ENCODE peak calls at places on chromosomes 1 and 21, in nine cellular contexts. One of them, this sample, is unnamed.

GRCh38 chr1:53384796-53385195 is 56.9 kb upstream of the LRP8 start:
- DNase-seq in hepatocyte: no peak
- DNase-seq in GM23248: no peak
- DNase-seq in fibroblast of lung: no peak
- DNase-seq in HCT116: no peak
- DNase-seq in OCI-LY7: no peak
- DNase-seq in Karpas-422: no peak
- DNase-seq in IMR-90: no peak
- DNase-seq in SK-N-SH: no peak
- DNase-seq in this sample: no peak

GRCh38 chr1:67674260-67675011 is 10.6 kb upstream of the GADD45A start:
- DNase-seq in hepatocyte: peak; percentile 46
- DNase-seq in GM23248: peak; percentile 45
- DNase-seq in fibroblast of lung: peak; percentile 66
- DNase-seq in HCT116: no peak
- DNase-seq in OCI-LY7: peak; percentile 77
- DNase-seq in Karpas-422: peak; percentile 43
- DNase-seq in IMR-90: peak; percentile 76
- DNase-seq in SK-N-SH: peak; percentile 75
- DNase-seq in this sample: no peak

GRCh38 chr1:169427081-169427611 is at the start of gene CCDC181:
- DNase-seq in hepatocyte: peak; percentile 78
- DNase-seq in GM23248: peak; percentile 41
- DNase-seq in fibroblast of lung: peak; percentile 77
- DNase-seq in HCT116: no peak
- DNase-seq in OCI-LY7: no peak
- DNase-seq in Karpas-422: no peak
- DNase-seq in IMR-90: peak; percentile 33
- DNase-seq in SK-N-SH: peak; percentile 84
- DNase-seq in this sample: no peak

GRCh38 chr1:206558794-206559660 is 51.7 kb downstream of the RASSF5 start:
- DNase-seq in hepatocyte: no peak
- DNase-seq in GM23248: no peak
- DNase-seq in fibroblast of lung: no peak
- DNase-seq in HCT116: no peak
- DNase-seq in OCI-LY7: peak; percentile 72
- DNase-seq in Karpas-422: peak; percentile 70
- DNase-seq in IMR-90: no peak
- DNase-seq in SK-N-SH: no peak
- DNase-seq in this sample: no peak

GRCh38 chr1:41371630-41372599 is 10.7 kb downstream of the FOXO6 start:
- DNase-seq in hepatocyte: no peak
- DNase-seq in GM23248: no peak
- DNase-seq in fibroblast of lung: no peak
- DNase-seq in HCT116: no peak
- DNase-seq in OCI-LY7: no peak
- DNase-seq in Karpas-422: no peak
- DNase-seq in IMR-90: no peak
- DNase-seq in SK-N-SH: peak; percentile 71
- DNase-seq in this sample: peak; percentile 80

GRCh38 chr1:56967900-56968832 is 2.4 kb upstream of the C8B start:
- DNase-seq in hepatocyte: peak; percentile 54
- DNase-seq in GM23248: peak; percentile 36
- DNase-seq in fibroblast of lung: no peak
- DNase-seq in HCT116: peak; percentile 7
- DNase-seq in OCI-LY7: no peak
- DNase-seq in Karpas-422: no peak
- DNase-seq in IMR-90: peak; percentile 15
- DNase-seq in SK-N-SH: peak; percentile 40
- DNase-seq in this sample: no peak

GRCh38 chr1:32773764-32774463 is 43.2 kb downstream of the YARS1 start:
- DNase-seq in hepatocyte: no peak
- DNase-seq in GM23248: no peak
- DNase-seq in fibroblast of lung: no peak
- DNase-seq in HCT116: no peak
- DNase-seq in OCI-LY7: no peak
- DNase-seq in Karpas-422: no peak
- DNase-seq in IMR-90: no peak
- DNase-seq in SK-N-SH: no peak
- DNase-seq in this sample: peak; percentile 31

GRCh38 chr1:55129194-55129728 is 85.9 kb downstream of the USP24 start:
- DNase-seq in hepatocyte: no peak
- DNase-seq in GM23248: peak; percentile 76
- DNase-seq in fibroblast of lung: peak; percentile 93
- DNase-seq in HCT116: no peak
- DNase-seq in OCI-LY7: no peak
- DNase-seq in Karpas-422: no peak
- DNase-seq in IMR-90: peak; percentile 89
- DNase-seq in SK-N-SH: no peak
- DNase-seq in this sample: no peak

GRCh38 chr1:229296541-229296941 is 25.6 kb downstream of the RAB4A start:
- DNase-seq in hepatocyte: peak; percentile 48
- DNase-seq in GM23248: peak; percentile 80
- DNase-seq in fibroblast of lung: peak; percentile 83
- DNase-seq in HCT116: no peak
- DNase-seq in OCI-LY7: no peak
- DNase-seq in Karpas-422: no peak
- DNase-seq in IMR-90: peak; percentile 87
- DNase-seq in SK-N-SH: no peak
- DNase-seq in this sample: peak; percentile 55

GRCh38 chr21:41170442-41170841 is 2.5 kb downstream of the BACE2 start:
- DNase-seq in hepatocyte: peak; percentile 63
- DNase-seq in GM23248: peak; percentile 60
- DNase-seq in fibroblast of lung: peak; percentile 40
- DNase-seq in HCT116: no peak
- DNase-seq in OCI-LY7: peak; percentile 22
- DNase-seq in Karpas-422: peak; percentile 57
- DNase-seq in IMR-90: peak; percentile 34
- DNase-seq in SK-N-SH: peak; percentile 62
- DNase-seq in this sample: no peak

GRCh38 chr1:242240691-242241090 is 241.8 kb upstream of the MAP1LC3C start:
- DNase-seq in hepatocyte: no peak
- DNase-seq in GM23248: no peak
- DNase-seq in fibroblast of lung: no peak
- DNase-seq in HCT116: no peak
- DNase-seq in OCI-LY7: no peak
- DNase-seq in Karpas-422: no peak
- DNase-seq in IMR-90: no peak
- DNase-seq in SK-N-SH: no peak
- DNase-seq in this sample: no peak

GRCh38 chr1:229781453-229781852 is 155.4 kb downstream of the URB2 start:
- DNase-seq in hepatocyte: peak; percentile 37
- DNase-seq in GM23248: no peak
- DNase-seq in fibroblast of lung: no peak
- DNase-seq in HCT116: peak; percentile 7
- DNase-seq in OCI-LY7: peak; percentile 17
- DNase-seq in Karpas-422: no peak
- DNase-seq in IMR-90: no peak
- DNase-seq in SK-N-SH: no peak
- DNase-seq in this sample: peak; percentile 11

GRCh38 chr21:45998276-45998701 is 16.7 kb downstream of the COL6A1 start:
- DNase-seq in hepatocyte: no peak
- DNase-seq in GM23248: no peak
- DNase-seq in fibroblast of lung: no peak
- DNase-seq in HCT116: no peak
- DNase-seq in OCI-LY7: no peak
- DNase-seq in Karpas-422: no peak
- DNase-seq in IMR-90: no peak
- DNase-seq in SK-N-SH: no peak
- DNase-seq in this sample: no peak

GRCh38 chr1:93328809-93329477 is 16.8 kb upstream of the DR1 start:
- DNase-seq in hepatocyte: peak; percentile 11
- DNase-seq in GM23248: peak; percentile 43
- DNase-seq in fibroblast of lung: peak; percentile 45
- DNase-seq in HCT116: no peak
- DNase-seq in OCI-LY7: peak; percentile 74
- DNase-seq in Karpas-422: no peak
- DNase-seq in IMR-90: peak; percentile 83
- DNase-seq in SK-N-SH: peak; percentile 23
- DNase-seq in this sample: no peak

GRCh38 chr21:36889401-36889800 is 77.1 kb downstream of the HLCS start:
- DNase-seq in hepatocyte: no peak
- DNase-seq in GM23248: peak; percentile 3
- DNase-seq in fibroblast of lung: peak; percentile 84
- DNase-seq in HCT116: no peak
- DNase-seq in OCI-LY7: no peak
- DNase-seq in Karpas-422: no peak
- DNase-seq in IMR-90: no peak
- DNase-seq in SK-N-SH: no peak
- DNase-seq in this sample: no peak

DNA sequence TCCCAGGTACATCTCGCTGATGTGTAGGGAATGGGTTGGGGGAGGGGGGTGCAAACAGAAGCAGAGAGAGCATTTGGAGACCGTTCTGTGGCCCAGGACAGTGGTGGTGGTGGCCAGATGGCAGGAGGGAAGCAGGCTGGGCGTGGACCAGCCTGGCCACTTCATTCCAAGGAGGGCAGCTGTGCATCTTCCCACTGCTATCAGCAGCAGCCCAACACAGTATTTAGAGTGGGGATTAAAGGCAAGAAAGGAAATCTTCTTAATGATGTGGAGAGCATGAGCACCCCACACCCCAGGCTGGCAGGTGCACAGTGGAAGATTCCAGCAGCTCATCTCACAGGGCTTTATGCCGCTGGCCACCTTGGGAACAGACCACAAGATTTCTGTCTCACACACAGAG is 198.7 kb downstream of the NPHP4 start:
- DNase-seq in hepatocyte: no peak
- DNase-seq in GM23248: no peak
- DNase-seq in fibroblast of lung: no peak
- DNase-seq in HCT116: no peak
- DNase-seq in OCI-LY7: no peak
- DNase-seq in Karpas-422: no peak
- DNase-seq in IMR-90: no peak
- DNase-seq in SK-N-SH: no peak
- DNase-seq in this sample: no peak
- H3K9me3 ChIP-seq in hepatocyte: no peaks in the 10 kb centered on the region
- H3K9me3 ChIP-seq in GM23248: no peaks in the 10 kb centered on the region
- H3K9me3 ChIP-seq in fibroblast of lung: no peaks in the 10 kb centered on the region
- H3K9me3 ChIP-seq in HCT116: no peaks in the 10 kb centered on the region
- H3K9me3 ChIP-seq in OCI-LY7: no peaks in the 10 kb centered on the region
- H3K9me3 ChIP-seq in Karpas-422: no peaks in the 10 kb centered on the region
- H3K9me3 ChIP-seq in IMR-90: peaks cover 54% of the 10 kb centered on the region
- H3K9me3 ChIP-seq in SK-N-SH: no peaks in the 10 kb centered on the region
- H3K9me3 ChIP-seq in this sample: no peaks in the 10 kb centered on the region

DNA sequence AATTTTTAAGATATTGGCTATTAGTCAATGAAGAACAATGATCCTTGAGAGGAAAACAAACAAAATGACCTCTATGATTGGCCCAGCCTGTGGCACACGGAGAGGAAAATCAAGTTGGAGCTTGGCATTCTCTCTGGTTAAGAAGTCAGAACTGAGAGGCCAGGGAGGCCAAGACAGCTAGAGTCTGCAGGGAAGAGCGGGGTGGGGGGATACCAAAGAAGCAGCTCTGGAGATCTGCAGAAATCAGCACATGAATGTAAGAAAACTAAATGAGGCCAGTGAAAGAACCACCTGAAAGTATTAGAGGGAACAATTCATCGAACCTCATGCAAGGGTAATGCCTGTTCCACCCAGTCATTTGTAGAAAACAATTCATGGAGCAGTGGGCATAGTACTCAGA is 23.8 kb upstream of the C1orf115 start:
- DNase-seq in hepatocyte: no peak
- DNase-seq in GM23248: no peak
- DNase-seq in fibroblast of lung: no peak
- DNase-seq in HCT116: no peak
- DNase-seq in OCI-LY7: no peak
- DNase-seq in Karpas-422: no peak
- DNase-seq in IMR-90: no peak
- DNase-seq in SK-N-SH: no peak
- DNase-seq in this sample: no peak
- H2AFZ ChIP-seq in hepatocyte: no peak overlapping the region
- H2AFZ ChIP-seq in GM23248: no peak overlapping the region
- H2AFZ ChIP-seq in fibroblast of lung: no peak overlapping the region
- H2AFZ ChIP-seq in HCT116: no peak overlapping the region
- H2AFZ ChIP-seq in OCI-LY7: no peak overlapping the region
- H2AFZ ChIP-seq in Karpas-422: no peak overlapping the region
- H2AFZ ChIP-seq in IMR-90: no peak overlapping the region
- H2AFZ ChIP-seq in SK-N-SH: no peak overlapping the region
- H2AFZ ChIP-seq in this sample: no peak overlapping the region

GRCh38 chr1:83839566-83840173 is 159.3 kb downstream of the TTLL7 start:
- DNase-seq in hepatocyte: no peak
- DNase-seq in GM23248: peak; percentile 71
- DNase-seq in fibroblast of lung: no peak
- DNase-seq in HCT116: no peak
- DNase-seq in OCI-LY7: no peak
- DNase-seq in Karpas-422: no peak
- DNase-seq in IMR-90: peak; percentile 44
- DNase-seq in SK-N-SH: no peak
- DNase-seq in this sample: no peak

GRCh38 chr1:83846138-83846537 is 152.8 kb downstream of the TTLL7 start:
- DNase-seq in hepatocyte: no peak
- DNase-seq in GM23248: no peak
- DNase-seq in fibroblast of lung: no peak
- DNase-seq in HCT116: no peak
- DNase-seq in OCI-LY7: no peak
- DNase-seq in Karpas-422: no peak
- DNase-seq in IMR-90: no peak
- DNase-seq in SK-N-SH: no peak
- DNase-seq in this sample: no peak

GRCh38 chr1:83845437-83846071 is 153.4 kb downstream of the TTLL7 start:
- DNase-seq in hepatocyte: peak; percentile 39
- DNase-seq in GM23248: peak; percentile 39
- DNase-seq in fibroblast of lung: no peak
- DNase-seq in HCT116: no peak
- DNase-seq in OCI-LY7: no peak
- DNase-seq in Karpas-422: no peak
- DNase-seq in IMR-90: no peak
- DNase-seq in SK-N-SH: no peak
- DNase-seq in this sample: no peak

GRCh38 chr1:83849191-83850061 is 149.5 kb downstream of the TTLL7 start:
- DNase-seq in hepatocyte: no peak
- DNase-seq in GM23248: no peak
- DNase-seq in fibroblast of lung: no peak
- DNase-seq in HCT116: no peak
- DNase-seq in OCI-LY7: no peak
- DNase-seq in Karpas-422: no peak
- DNase-seq in IMR-90: no peak
- DNase-seq in SK-N-SH: peak; percentile 16
- DNase-seq in this sample: no peak

DNA sequence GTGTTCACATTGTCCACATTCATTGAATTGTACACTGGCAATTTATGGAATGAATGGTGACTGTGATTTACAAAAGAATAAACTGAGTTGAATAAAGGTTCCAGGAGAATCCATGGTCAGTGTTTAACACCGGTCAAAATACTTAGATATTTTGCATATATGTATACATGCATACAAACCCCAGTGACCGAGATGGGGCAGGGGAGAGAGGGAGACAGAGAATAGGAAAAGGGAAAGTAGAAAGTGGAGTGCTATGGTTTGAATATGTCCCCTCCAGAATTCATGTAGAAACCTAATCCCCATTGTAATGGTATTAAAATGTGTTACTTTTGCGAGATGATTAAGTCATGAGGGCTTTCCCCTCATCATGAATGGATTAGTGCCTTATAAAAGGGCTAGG is 154.4 kb downstream of the TTLL7 start:
- DNase-seq in hepatocyte: no peak
- DNase-seq in GM23248: no peak
- DNase-seq in fibroblast of lung: no peak
- DNase-seq in HCT116: no peak
- DNase-seq in OCI-LY7: no peak
- DNase-seq in Karpas-422: no peak
- DNase-seq in IMR-90: no peak
- DNase-seq in SK-N-SH: no peak
- DNase-seq in this sample: no peak
- H3K9me3 ChIP-seq in hepatocyte: no peaks in the 10 kb centered on the region
- H3K9me3 ChIP-seq in GM23248: no peaks in the 10 kb centered on the region
- H3K9me3 ChIP-seq in fibroblast of lung: no peaks in the 10 kb centered on the region
- H3K9me3 ChIP-seq in HCT116: no peaks in the 10 kb centered on the region
- H3K9me3 ChIP-seq in OCI-LY7: no peaks in the 10 kb centered on the region
- H3K9me3 ChIP-seq in Karpas-422: no peaks in the 10 kb centered on the region
- H3K9me3 ChIP-seq in IMR-90: no peaks in the 10 kb centered on the region
- H3K9me3 ChIP-seq in SK-N-SH: no peaks in the 10 kb centered on the region
- H3K9me3 ChIP-seq in this sample: no peaks in the 10 kb centered on the region

GRCh38 chr21:16309250-16309971 is 579.6 kb downstream of the USP25 start:
- DNase-seq in hepatocyte: no peak
- DNase-seq in GM23248: no peak
- DNase-seq in fibroblast of lung: peak; percentile 85
- DNase-seq in HCT116: no peak
- DNase-seq in OCI-LY7: no peak
- DNase-seq in Karpas-422: no peak
- DNase-seq in IMR-90: no peak
- DNase-seq in SK-N-SH: no peak
- DNase-seq in this sample: no peak
- H2AFZ ChIP-seq in hepatocyte: no peak overlapping the region
- H2AFZ ChIP-seq in GM23248: no peak overlapping the region
- H2AFZ ChIP-seq in fibroblast of lung: no peak overlapping the region
- H2AFZ ChIP-seq in HCT116: no peak overlapping the region
- H2AFZ ChIP-seq in OCI-LY7: no peak overlapping the region
- H2AFZ ChIP-seq in Karpas-422: no peak overlapping the region
- H2AFZ ChIP-seq in IMR-90: no peak overlapping the region
- H2AFZ ChIP-seq in SK-N-SH: no peak overlapping the region
- H2AFZ ChIP-seq in this sample: no peak overlapping the region

This sample was measured in PC-9.